ENCODE peak calls at places on chromosome 5, in ten cellular contexts. One of them, this sample, is unnamed.

GRCh38 chr5:123144096-123144495 is 55.1 kb downstream of the PRDM6 start:
- DNase-seq in psoas muscle: no peak
- DNase-seq in fibroblast of mammary gland: no peak
- DNase-seq in astrocyte of the spinal cord: no peak
- DNase-seq in tibial nerve: no peak
- DNase-seq in ovary: no peak
- DNase-seq in colonic mucosa: no peak
- DNase-seq in HCT116: no peak
- DNase-seq in cardiac muscle cell: no peak
- DNase-seq in spleen: no peak
- DNase-seq in this sample: no peak

GRCh38 chr5:177035982-177036381 is 13.5 kb downstream of the ZNF346 start:
- DNase-seq in astrocyte of the spinal cord: peak; percentile 83
- DNase-seq in ovary: no peak
- DNase-seq in spleen: no peak
- DNase-seq in cardiac muscle cell: peak; percentile 25
- DNase-seq in colonic mucosa: no peak
- DNase-seq in tibial nerve: no peak
- DNase-seq in HCT116: no peak
- DNase-seq in fibroblast of mammary gland: peak; percentile 22
- DNase-seq in psoas muscle: no peak
- DNase-seq in this sample: no peak

GRCh38 chr5:10912435-10912834 is 151.4 kb upstream of the DAP start:
- DNase-seq in tibial nerve: no peak
- DNase-seq in astrocyte of the spinal cord: no peak
- DNase-seq in fibroblast of mammary gland: no peak
- DNase-seq in psoas muscle: no peak
- DNase-seq in colonic mucosa: no peak
- DNase-seq in cardiac muscle cell: no peak
- DNase-seq in HCT116: no peak
- DNase-seq in ovary: no peak
- DNase-seq in spleen: no peak
- DNase-seq in this sample: no peak

GRCh38 chr5:86977185-86977584 is 290.5 kb upstream of the RASA1 start:
- DNase-seq in psoas muscle: no peak
- DNase-seq in cardiac muscle cell: peak; percentile 69
- DNase-seq in fibroblast of mammary gland: peak; percentile 56
- DNase-seq in spleen: no peak
- DNase-seq in ovary: no peak
- DNase-seq in colonic mucosa: no peak
- DNase-seq in HCT116: no peak
- DNase-seq in astrocyte of the spinal cord: no peak
- DNase-seq in tibial nerve: no peak
- DNase-seq in this sample: no peak

GRCh38 chr5:54296386-54296785 is 14.0 kb downstream of the ARL15 start:
- DNase-seq in fibroblast of mammary gland: no peak
- DNase-seq in ovary: no peak
- DNase-seq in astrocyte of the spinal cord: no peak
- DNase-seq in spleen: no peak
- DNase-seq in tibial nerve: no peak
- DNase-seq in colonic mucosa: peak; percentile 67
- DNase-seq in cardiac muscle cell: no peak
- DNase-seq in psoas muscle: no peak
- DNase-seq in HCT116: no peak
- DNase-seq in this sample: no peak

GRCh38 chr5:35644543-35644942 is 26.9 kb downstream of the SPEF2 start:
- DNase-seq in ovary: no peak
- DNase-seq in tibial nerve: no peak
- DNase-seq in cardiac muscle cell: no peak
- DNase-seq in astrocyte of the spinal cord: no peak
- DNase-seq in colonic mucosa: no peak
- DNase-seq in HCT116: no peak
- DNase-seq in spleen: no peak
- DNase-seq in fibroblast of mammary gland: peak; percentile 28
- DNase-seq in psoas muscle: no peak
- DNase-seq in this sample: no peak

GRCh38 chr5:178455480-178455835 is 134.7 kb downstream of the COL23A1 start:
- DNase-seq in tibial nerve: no peak
- DNase-seq in psoas muscle: no peak
- DNase-seq in HCT116: no peak
- DNase-seq in ovary: no peak
- DNase-seq in colonic mucosa: no peak
- DNase-seq in cardiac muscle cell: no peak
- DNase-seq in astrocyte of the spinal cord: no peak
- DNase-seq in fibroblast of mammary gland: no peak
- DNase-seq in spleen: peak; percentile 31
- DNase-seq in this sample: no peak

GRCh38 chr5:60822285-60822556 is 21.8 kb downstream of the ELOVL7 start:
- DNase-seq in astrocyte of the spinal cord: no peak
- DNase-seq in spleen: no peak
- DNase-seq in cardiac muscle cell: no peak
- DNase-seq in ovary: no peak
- DNase-seq in fibroblast of mammary gland: no peak
- DNase-seq in psoas muscle: no peak
- DNase-seq in tibial nerve: no peak
- DNase-seq in colonic mucosa: no peak
- DNase-seq in HCT116: no peak
- DNase-seq in this sample: no peak

GRCh38 chr5:135110941-135111596 is 77.0 kb upstream of the PITX1 start:
- DNase-seq in astrocyte of the spinal cord: no peak
- DNase-seq in HCT116: no peak
- DNase-seq in cardiac muscle cell: no peak
- DNase-seq in spleen: peak; percentile 45
- DNase-seq in tibial nerve: no peak
- DNase-seq in psoas muscle: peak; percentile 61
- DNase-seq in colonic mucosa: no peak
- DNase-seq in fibroblast of mammary gland: no peak
- DNase-seq in ovary: no peak
- DNase-seq in this sample: no peak

GRCh38 chr5:102545175-102545574 is 46.4 kb upstream of the SLCO6A1 start:
- DNase-seq in spleen: no peak
- DNase-seq in HCT116: peak; percentile 27
- DNase-seq in ovary: no peak
- DNase-seq in fibroblast of mammary gland: no peak
- DNase-seq in tibial nerve: no peak
- DNase-seq in astrocyte of the spinal cord: no peak
- DNase-seq in psoas muscle: no peak
- DNase-seq in cardiac muscle cell: peak; percentile 15
- DNase-seq in colonic mucosa: no peak
- DNase-seq in this sample: no peak

GRCh38 chr5:160466121-160466520 is 44.5 kb downstream of the PTTG1 start:
- DNase-seq in tibial nerve: no peak
- DNase-seq in astrocyte of the spinal cord: no peak
- DNase-seq in spleen: no peak
- DNase-seq in colonic mucosa: no peak
- DNase-seq in HCT116: no peak
- DNase-seq in cardiac muscle cell: no peak
- DNase-seq in fibroblast of mammary gland: no peak
- DNase-seq in ovary: no peak
- DNase-seq in psoas muscle: no peak
- DNase-seq in this sample: no peak

GRCh38 chr5:160468576-160468975 is 46.9 kb downstream of the PTTG1 start:
- DNase-seq in ovary: no peak
- DNase-seq in fibroblast of mammary gland: no peak
- DNase-seq in HCT116: no peak
- DNase-seq in psoas muscle: no peak
- DNase-seq in spleen: no peak
- DNase-seq in cardiac muscle cell: no peak
- DNase-seq in tibial nerve: no peak
- DNase-seq in astrocyte of the spinal cord: no peak
- DNase-seq in colonic mucosa: no peak
- DNase-seq in this sample: no peak

GRCh38 chr5:160467555-160468418 is 46.1 kb downstream of the PTTG1 start:
- DNase-seq in ovary: peak; percentile 21
- DNase-seq in spleen: peak; percentile 93
- DNase-seq in astrocyte of the spinal cord: peak; percentile 85
- DNase-seq in tibial nerve: peak; percentile 44
- DNase-seq in psoas muscle: peak; percentile 59
- DNase-seq in HCT116: no peak
- DNase-seq in fibroblast of mammary gland: peak; percentile 84
- DNase-seq in cardiac muscle cell: peak; percentile 88
- DNase-seq in colonic mucosa: peak; percentile 89
- DNase-seq in this sample: peak; percentile 88

GRCh38 chr5:160469156-160470144 is 47.8 kb downstream of the PTTG1 start:
- DNase-seq in cardiac muscle cell: no peak
- DNase-seq in astrocyte of the spinal cord: no peak
- DNase-seq in spleen: no peak
- DNase-seq in ovary: no peak
- DNase-seq in psoas muscle: no peak
- DNase-seq in fibroblast of mammary gland: no peak
- DNase-seq in HCT116: no peak
- DNase-seq in colonic mucosa: no peak
- DNase-seq in tibial nerve: no peak
- DNase-seq in this sample: no peak

DNA sequence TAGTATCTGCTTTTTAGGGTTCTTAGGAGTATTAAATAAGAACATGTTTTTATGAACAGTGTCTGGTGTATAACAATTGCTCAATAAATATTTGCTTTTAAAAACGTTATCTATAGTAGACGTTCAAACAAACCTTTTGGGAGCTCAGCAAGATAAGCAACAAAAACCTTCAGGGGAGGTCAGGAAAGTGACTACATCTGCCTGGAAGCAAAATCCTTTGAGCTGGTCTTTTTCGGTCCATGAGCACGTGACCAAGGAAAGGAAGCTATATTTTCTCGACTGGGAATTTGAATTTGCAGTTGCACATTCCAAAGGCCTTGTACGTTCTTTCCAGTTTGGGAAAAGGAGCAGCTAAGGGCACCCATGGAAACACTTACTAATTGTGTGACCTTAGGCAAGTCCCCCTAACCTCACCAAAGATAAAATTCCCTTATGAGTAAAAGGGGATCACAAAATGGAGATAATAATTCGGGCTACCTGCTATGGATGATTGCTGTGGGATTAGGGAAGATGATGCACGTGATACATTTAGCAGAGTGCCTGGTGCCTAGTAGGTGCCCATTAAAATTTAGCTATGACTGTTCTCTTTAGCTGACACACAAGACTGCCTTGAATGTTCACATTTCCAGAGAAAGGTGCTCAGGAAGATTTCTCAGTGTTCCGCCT is 45.4 kb downstream of the PTTG1 start:
- DNase-seq in colonic mucosa: no peak
- DNase-seq in psoas muscle: no peak
- DNase-seq in fibroblast of mammary gland: peak; percentile 35
- DNase-seq in spleen: no peak
- DNase-seq in ovary: no peak
- DNase-seq in astrocyte of the spinal cord: no peak
- DNase-seq in tibial nerve: no peak
- DNase-seq in cardiac muscle cell: peak; percentile 74
- DNase-seq in HCT116: no peak
- DNase-seq in this sample: no peak
- H3K4me3 ChIP-seq in colonic mucosa: peak overlapping the region; percentile 30
- H3K4me3 ChIP-seq in psoas muscle: peak overlapping the region; percentile 54
- H3K4me3 ChIP-seq in fibroblast of mammary gland: no peak overlapping the region
- H3K4me3 ChIP-seq in spleen: peak overlapping the region; percentile 49
- H3K4me3 ChIP-seq in ovary: no peak overlapping the region
- H3K4me3 ChIP-seq in astrocyte of the spinal cord: no peak overlapping the region
- H3K4me3 ChIP-seq in tibial nerve: no peak overlapping the region
- H3K4me3 ChIP-seq in cardiac muscle cell: no peak overlapping the region
- H3K4me3 ChIP-seq in HCT116: no peak overlapping the region
- H3K4me3 ChIP-seq in this sample: peak overlapping the region; percentile 69

DNA sequence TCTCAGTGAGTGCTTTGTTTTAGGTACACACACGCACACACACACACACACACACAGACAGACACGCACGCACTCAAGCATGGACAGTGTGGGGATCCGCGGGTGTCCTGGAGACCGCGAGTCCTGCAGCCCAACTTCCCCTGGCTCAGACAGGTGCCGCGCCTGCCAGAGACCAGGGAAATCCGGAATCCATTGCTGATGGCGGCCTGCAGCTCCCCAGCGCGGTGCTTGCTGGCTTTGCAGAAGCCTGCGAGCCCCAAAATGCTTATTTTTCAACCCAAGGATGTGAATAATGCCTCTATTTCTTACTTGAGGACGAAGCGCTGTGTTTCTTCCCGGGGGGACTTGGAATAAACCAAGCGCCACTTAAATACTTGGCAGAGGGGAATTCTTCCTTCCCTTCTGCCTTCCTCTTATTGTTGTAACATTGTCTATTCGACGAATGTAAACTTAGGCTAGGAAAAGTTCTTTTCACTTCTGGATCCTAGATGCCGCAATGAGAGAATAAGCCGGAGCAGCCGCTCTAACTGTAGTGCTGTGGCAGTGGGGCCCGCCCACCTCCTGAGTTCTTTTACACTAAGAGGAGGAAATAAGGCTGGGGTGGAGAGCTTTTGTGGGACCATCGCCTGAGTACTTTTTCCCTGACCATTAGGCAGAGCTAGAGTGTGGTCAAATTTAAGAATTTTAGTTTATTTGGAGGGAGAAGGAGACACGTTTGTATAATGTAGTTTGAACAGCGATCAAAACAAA is 804 bp downstream of the ITGA2 start:
- DNase-seq in spleen: peak; percentile 78
- DNase-seq in cardiac muscle cell: peak; percentile 66
- DNase-seq in ovary: peak; percentile 34
- DNase-seq in fibroblast of mammary gland: peak; percentile 45
- DNase-seq in HCT116: peak; percentile 18
- DNase-seq in colonic mucosa: peak; percentile 74
- DNase-seq in tibial nerve: peak; percentile 8
- DNase-seq in astrocyte of the spinal cord: peak; percentile 64
- DNase-seq in psoas muscle: peak; percentile 30
- DNase-seq in this sample: no peak
- TF ChIP-seq CTCF in spleen: no peak
- TF ChIP-seq CTCF in cardiac muscle cell: peak; percentile 40
- TF ChIP-seq CTCF in ovary: no peak
- TF ChIP-seq CTCF in fibroblast of mammary gland: peak; percentile 33
- TF ChIP-seq CTCF in HCT116: no peak
- TF ChIP-seq CTCF in colonic mucosa: peak; percentile 16
- TF ChIP-seq CTCF in tibial nerve: peak; percentile 54
- TF ChIP-seq CTCF in astrocyte of the spinal cord: peak; percentile 38
- TF ChIP-seq CTCF in psoas muscle: peak; percentile 22
- TF ChIP-seq CTCF in this sample: no peak

GRCh38 chr5:141525659-141526058 is 36.8 kb downstream of the PCDHGC5 start:
- DNase-seq in astrocyte of the spinal cord: no peak
- DNase-seq in ovary: no peak
- DNase-seq in colonic mucosa: peak; percentile 56
- DNase-seq in tibial nerve: no peak
- DNase-seq in spleen: no peak
- DNase-seq in cardiac muscle cell: no peak
- DNase-seq in fibroblast of mammary gland: peak; percentile 40
- DNase-seq in psoas muscle: no peak
- DNase-seq in HCT116: no peak
- DNase-seq in this sample: no peak
- H3K4me3 ChIP-seq in astrocyte of the spinal cord: no peak overlapping the region
- H3K4me3 ChIP-seq in ovary: no peak overlapping the region
- H3K4me3 ChIP-seq in colonic mucosa: no peak overlapping the region
- H3K4me3 ChIP-seq in tibial nerve: no peak overlapping the region
- H3K4me3 ChIP-seq in spleen: no peak overlapping the region
- H3K4me3 ChIP-seq in cardiac muscle cell: no peak overlapping the region
- H3K4me3 ChIP-seq in fibroblast of mammary gland: no peak overlapping the region
- H3K4me3 ChIP-seq in psoas muscle: no peak overlapping the region
- H3K4me3 ChIP-seq in HCT116: no peak overlapping the region
- H3K4me3 ChIP-seq in this sample: no peak overlapping the region

DNA sequence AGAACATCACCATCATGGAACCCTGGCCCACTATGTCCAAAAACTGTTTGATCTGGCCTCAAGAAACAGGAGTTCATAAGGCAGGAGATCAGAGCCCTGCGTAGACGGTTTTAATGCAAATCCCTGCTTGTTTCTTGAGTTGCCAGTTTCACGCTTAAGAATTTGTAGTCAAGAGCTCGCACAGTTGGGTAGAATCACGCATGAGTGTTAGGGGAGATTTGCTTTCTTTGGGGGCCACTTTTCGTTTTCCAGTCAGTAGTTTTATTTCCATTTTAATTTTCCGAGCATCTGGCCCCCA is 6.7 kb upstream of the C5orf58 start:
- DNase-seq in tibial nerve: no peak
- DNase-seq in fibroblast of mammary gland: no peak
- DNase-seq in HCT116: no peak
- DNase-seq in ovary: no peak
- DNase-seq in spleen: no peak
- DNase-seq in psoas muscle: no peak
- DNase-seq in cardiac muscle cell: no peak
- DNase-seq in astrocyte of the spinal cord: no peak
- DNase-seq in colonic mucosa: no peak
- DNase-seq in this sample: no peak
- TF ChIP-seq CTCF in tibial nerve: no peak
- TF ChIP-seq CTCF in fibroblast of mammary gland: no peak
- TF ChIP-seq CTCF in HCT116: no peak
- TF ChIP-seq CTCF in ovary: no peak
- TF ChIP-seq CTCF in spleen: no peak
- TF ChIP-seq CTCF in psoas muscle: no peak
- TF ChIP-seq CTCF in cardiac muscle cell: no peak
- TF ChIP-seq CTCF in astrocyte of the spinal cord: no peak
- TF ChIP-seq CTCF in colonic mucosa: no peak
- TF ChIP-seq CTCF in this sample: no peak

This sample was measured in GM12864.